ENCODE peak calls at places on chromosomes 4 and X, in nine cellular contexts. C is HCT116, B is breast epithelium, N is uterus, O is lower leg skin, R is endothelial cell of umbilical vein, D is heart left ventricle, W is tibial nerve, J is Peyer's patch. H is an unnamed sample.

GRCh38 chr4:117817316-117817715 is 217.0 kb upstream of the NDST3 start:
- DNase-seq in C (no peak), W (no peak), J (no peak), O (no peak), R (no peak), N (no peak), B (no peak), D (no peak), H (no peak)

GRCh38 chr4:138663883-138664282 is 351.7 kb upstream of the NOCT start:
- DNase-seq in N (no peak), O (no peak), C (no peak), W (no peak), R (no peak), D (no peak), J (no peak), B (no peak), H (no peak)

GRCh38 chr4:92263575-92263974 is 40.2 kb upstream of the GRID2 start:
- DNase-seq in C (no peak), R (no peak), J (no peak), D (no peak), N (no peak), O (no peak), B (no peak), W (no peak), H (no peak)

GRCh38 chrX:79259073-79259689 is 108.0 kb downstream of the ITM2A start:
- DNase-seq in C (no peak), R (no peak), W (no peak), D (peak), J (no peak), N (no peak), O (no peak), B (no peak), H (no peak)

GRCh38 chr4:110196871-110197420 is 1.5 kb downstream of the ELOVL6 start:
- DNase-seq in B (peak), R (peak), N (peak), C (no peak), W (peak), J (peak), D (no peak), O (peak), H (peak)

GRCh38 chr4:52657630-52658501 is 1.2 kb downstream of the USP46 start:
- DNase-seq in C (peak), R (peak), O (no peak), J (no peak), D (no peak), W (no peak), N (peak), B (no peak), H (no peak)

GRCh38 chrX:100895365-100896075 is 21.4 kb upstream of the NOX1 start:
- DNase-seq in B (no peak), R (peak), N (no peak), D (no peak), C (peak), J (no peak), O (peak), W (no peak), H (no peak)

GRCh38 chr4:182429896-182430295 is 186.7 kb downstream of the TENM3 start:
- DNase-seq in B (no peak), O (no peak), R (no peak), J (no peak), N (no peak), W (no peak), C (no peak), D (no peak), H (no peak)

GRCh38 chr4:155967098-155967497 is 13.4 kb upstream of the CTSO start:
- DNase-seq in D (no peak), B (no peak), J (no peak), N (no peak), C (no peak), W (no peak), O (no peak), R (no peak), H (no peak)

GRCh38 chr4:102386966-102387365 is 41.7 kb upstream of the SLC39A8 start:
- DNase-seq in O (no peak), N (no peak), B (no peak), C (no peak), D (no peak), J (no peak), R (no peak), W (no peak), H (no peak)

GRCh38 chrX:318739-319578 is at the start of gene GTPBP6:
- DNase-seq in N (peak), R (peak), O (peak), W (peak), C (peak), D (peak), J (peak), B (peak), H (peak)
- TF ChIP-seq POLR2A in N (peak), R (peak), O (no peak), W (no peak), C (peak), D (peak), J (peak), B (no peak), H (peak)

DNA sequence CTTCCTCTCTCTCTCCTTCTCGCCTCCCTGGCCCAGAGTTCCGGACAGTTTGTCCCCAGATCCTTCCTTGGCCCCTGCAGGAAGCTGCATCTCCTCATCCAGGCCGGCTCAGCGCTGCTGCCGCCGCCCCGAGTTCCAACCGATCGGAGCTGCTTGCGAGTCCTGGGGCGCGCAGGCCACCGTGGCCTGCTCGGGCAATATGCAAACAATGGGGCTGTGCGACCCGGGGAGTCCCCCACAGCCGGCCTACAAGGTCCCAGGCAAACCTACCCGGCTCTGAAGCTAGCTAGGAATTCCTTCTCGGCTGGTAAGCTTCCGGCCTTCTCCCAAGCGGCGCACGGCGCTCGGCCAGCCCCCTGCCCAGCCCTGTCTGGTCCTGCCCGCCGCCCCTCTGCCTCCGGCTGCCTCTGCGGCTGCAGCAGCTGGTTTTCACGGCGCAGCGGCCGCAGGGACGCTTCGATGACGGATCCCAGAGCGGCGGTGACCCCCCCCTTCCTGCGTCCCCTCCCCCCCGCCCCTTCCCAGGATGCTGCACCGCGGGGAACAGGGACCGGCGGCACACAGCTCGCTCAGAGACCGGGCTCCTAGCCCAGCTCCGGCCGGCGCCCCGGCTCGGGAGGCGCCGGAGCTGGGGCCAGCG is 59.4 kb downstream of the TSC22D3 start:
- DNase-seq in O (no peak), C (no peak), N (no peak), W (no peak), R (peak), J (no peak), B (no peak), D (no peak), H (peak)
- TF ChIP-seq POLR2A in O (no peak), C (no peak), N (no peak), W (no peak), R (no peak), J (no peak), B (no peak), D (no peak), H (no peak)

DNA sequence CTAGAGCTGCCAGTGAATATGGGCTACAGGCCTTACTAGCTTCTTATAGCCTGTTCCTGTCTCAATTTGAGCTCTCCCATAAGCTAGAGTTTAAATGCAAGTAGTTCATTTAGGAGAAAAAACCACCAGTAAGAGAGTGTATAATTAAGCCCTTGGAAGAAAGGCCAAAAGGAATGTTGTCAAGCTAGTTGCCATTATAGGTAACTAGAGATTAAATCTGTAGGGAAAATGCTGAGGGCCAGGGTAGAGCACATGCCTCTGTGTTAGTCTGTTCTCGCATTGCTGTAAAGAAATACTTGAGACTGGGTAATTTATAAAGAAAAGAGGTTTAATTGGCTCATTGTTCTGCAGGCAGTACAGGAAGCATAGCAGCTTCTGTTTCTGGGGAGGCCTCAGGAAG is 410.2 kb downstream of the MID1IP1 start:
- DNase-seq in O (no peak), R (no peak), C (no peak), B (no peak), N (no peak), J (no peak), W (no peak), D (no peak), H (no peak)
- TF ChIP-seq POLR2A in O (no peak), R (no peak), C (no peak), B (no peak), N (no peak), J (no peak), W (no peak), D (no peak), H (no peak)

DNA sequence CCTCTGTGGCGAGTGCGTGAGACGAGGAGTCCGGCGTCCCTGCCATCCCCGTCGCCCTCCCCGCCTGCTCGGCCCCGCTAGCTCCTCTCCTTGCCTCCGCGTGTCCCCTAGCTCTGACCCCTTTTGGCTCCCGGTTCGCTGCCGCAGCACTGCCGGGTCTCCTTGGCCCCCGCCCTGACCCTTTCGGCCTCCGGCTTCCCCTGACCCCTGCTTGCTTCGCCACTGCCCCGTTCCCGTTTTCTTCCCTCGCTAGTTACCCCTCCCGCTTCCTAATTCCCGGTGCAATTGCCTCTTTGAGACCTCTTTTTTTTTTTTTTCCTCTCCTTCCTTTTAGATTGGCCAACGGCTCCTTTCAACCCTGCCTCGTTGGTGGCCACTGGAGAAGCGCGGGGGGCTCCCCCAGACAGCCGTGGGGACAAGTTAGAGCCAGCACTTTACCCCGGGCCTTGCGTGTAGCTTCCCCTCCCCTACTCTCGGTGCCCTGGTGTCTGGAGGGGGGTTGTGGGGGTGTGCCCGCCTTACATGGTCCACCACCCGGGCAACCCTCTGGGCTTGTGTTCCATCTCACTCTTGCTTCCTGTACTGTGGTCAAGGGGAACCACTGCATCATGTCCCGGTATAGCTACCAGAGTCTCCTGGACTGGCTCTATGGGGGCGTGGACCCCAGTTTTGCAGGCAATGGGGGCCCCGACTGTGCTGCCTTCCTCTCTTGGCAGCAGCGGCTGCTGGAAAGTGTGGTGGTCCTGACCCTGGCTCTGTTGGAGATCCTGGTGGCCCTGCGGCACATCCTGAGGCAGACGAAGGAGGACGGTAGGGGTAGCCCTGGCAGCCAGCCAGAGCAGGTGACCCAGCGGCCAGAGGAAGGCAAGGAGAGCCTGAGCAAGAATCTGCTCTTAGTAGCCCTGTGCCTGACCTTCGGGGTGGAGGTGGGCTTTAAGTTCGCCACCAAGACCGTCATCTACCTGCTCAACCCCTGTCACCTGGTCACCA is 548 bp downstream of the TMEM164 start:
- DNase-seq in C (no peak), N (peak), J (peak), D (peak), B (no peak), O (no peak), W (no peak), R (no peak), H (no peak)
- TF ChIP-seq POLR2A in C (no peak), N (no peak), J (no peak), D (no peak), B (no peak), O (no peak), W (no peak), R (no peak), H (no peak)

GRCh38 chr4:140150886-140151699 is 2.9 kb downstream of the MAML3 start:
- DNase-seq in C (peak), N (peak), W (peak), D (peak), O (peak), R (peak), B (peak), J (peak), H (peak)
- TF ChIP-seq POLR2A in C (no peak), N (peak), W (peak), D (peak), O (no peak), R (peak), B (no peak), J (peak), H (peak)

GRCh38 chrX:154367474-154368308 is 6.7 kb downstream of the FLNA start:
- DNase-seq in W (no peak), D (no peak), B (no peak), C (no peak), J (no peak), R (no peak), O (no peak), N (no peak), H (no peak)

GRCh38 chrX:154369453-154370299 is 4.8 kb downstream of the FLNA start:
- DNase-seq in W (peak), J (no peak), B (peak), D (peak), O (peak), C (peak), R (peak), N (peak), H (peak)

GRCh38 chrX:154366666-154367055 is 7.8 kb downstream of the FLNA start:
- DNase-seq in B (peak), C (no peak), D (peak), R (no peak), W (no peak), N (no peak), O (no peak), J (no peak), H (no peak)

GRCh38 chrX:154370300-154370881 is 4.0 kb downstream of the FLNA start:
- DNase-seq in J (no peak), D (no peak), W (no peak), R (peak), N (no peak), C (no peak), O (no peak), B (no peak), H (no peak)

GRCh38 chrX:154368630-154369452 is 5.6 kb downstream of the FLNA start:
- DNase-seq in B (peak), R (peak), O (peak), W (peak), D (peak), J (peak), C (peak), N (peak), H (peak)
- TF ChIP-seq POLR2A in B (no peak), R (peak), O (no peak), W (no peak), D (no peak), J (no peak), C (no peak), N (no peak), H (peak)

GRCh38 chr4:121072080-121072835 is at the start of gene NDNF:
- DNase-seq in O (no peak), N (peak), B (no peak), J (peak), C (no peak), R (peak), W (peak), D (peak), H (peak)
- TF ChIP-seq POLR2A in O (no peak), N (no peak), B (no peak), J (no peak), C (no peak), R (no peak), W (no peak), D (no peak), H (no peak)

GRCh38 chr4:141913928-141914327 is 277.5 kb downstream of the IL15 start:
- DNase-seq in O (no peak), W (no peak), R (peak), D (no peak), C (no peak), N (no peak), J (no peak), B (no peak), H (no peak)
- TF ChIP-seq POLR2A in O (no peak), W (no peak), R (no peak), D (no peak), C (no peak), N (no peak), J (no peak), B (no peak), H (no peak)

H was measured in H54.